ENCODE peak calls at places on chromosomes 11 and 22, in six cellular contexts. X, R, S, I, V and W are unnamed samples.

GRCh38 chr11:112797072-112797471 is 164.1 kb upstream of the NCAM1 start:
- DNase-seq in X (no peak), R (peak; percentile 50), S (no peak), I (no peak), V (no peak), W (no peak)

GRCh38 chr11:832529-833113 is at the start of gene CD151:
- DNase-seq in X (no peak), R (peak; percentile 70), S (peak; percentile 73), I (no peak), V (peak; percentile 65), W (peak; percentile 80)

GRCh38 chr11:130217133-130217631 is 57.6 kb downstream of the ST14 start:
- DNase-seq in X (no peak), R (peak; percentile 11), S (no peak), I (no peak), V (no peak), W (no peak)

GRCh38 chr22:48894804-48895250 is 932.8 kb downstream of the BRD1 start:
- DNase-seq in X (no peak), R (no peak), S (no peak), I (no peak), V (no peak), W (no peak)

GRCh38 chr11:10930961-10931760 is 73.3 kb upstream of the ZBED5 start:
- DNase-seq in X (peak; percentile 49), R (peak; percentile 54), S (peak; percentile 53), I (peak; percentile 15), V (peak; percentile 20), W (peak; percentile 71)

GRCh38 chr11:104665631-104666030 is 232.6 kb downstream of the CASP12 start:
- DNase-seq in X (peak; percentile 50), R (no peak), S (no peak), I (peak; percentile 17), V (no peak), W (no peak)

GRCh38 chr11:124837491-124837856 is 27.8 kb upstream of the ROBO3 start:
- DNase-seq in X (peak; percentile 66), R (no peak), S (no peak), I (peak; percentile 11), V (no peak), W (no peak)

GRCh38 chr11:131867457-131868257 is 497.2 kb downstream of the NTM start:
- DNase-seq in X (peak; percentile 81), R (peak; percentile 79), S (peak; percentile 55), I (peak; percentile 25), V (peak; percentile 37), W (peak; percentile 83)

GRCh38 chr22:45159652-45160462 is 3.9 kb upstream of the NUP50 start:
- DNase-seq in X (no peak), R (no peak), S (peak; percentile 33), I (no peak), V (no peak), W (no peak)

GRCh38 chr11:16352707-16353106 is 3.6 kb downstream of the SOX6 start:
- DNase-seq in X (no peak), R (no peak), S (no peak), I (no peak), V (no peak), W (no peak)

GRCh38 chr11:24198458-24198857 is 298.4 kb upstream of the LUZP2 start:
- DNase-seq in X (no peak), R (no peak), S (no peak), I (no peak), V (no peak), W (no peak)

DNA sequence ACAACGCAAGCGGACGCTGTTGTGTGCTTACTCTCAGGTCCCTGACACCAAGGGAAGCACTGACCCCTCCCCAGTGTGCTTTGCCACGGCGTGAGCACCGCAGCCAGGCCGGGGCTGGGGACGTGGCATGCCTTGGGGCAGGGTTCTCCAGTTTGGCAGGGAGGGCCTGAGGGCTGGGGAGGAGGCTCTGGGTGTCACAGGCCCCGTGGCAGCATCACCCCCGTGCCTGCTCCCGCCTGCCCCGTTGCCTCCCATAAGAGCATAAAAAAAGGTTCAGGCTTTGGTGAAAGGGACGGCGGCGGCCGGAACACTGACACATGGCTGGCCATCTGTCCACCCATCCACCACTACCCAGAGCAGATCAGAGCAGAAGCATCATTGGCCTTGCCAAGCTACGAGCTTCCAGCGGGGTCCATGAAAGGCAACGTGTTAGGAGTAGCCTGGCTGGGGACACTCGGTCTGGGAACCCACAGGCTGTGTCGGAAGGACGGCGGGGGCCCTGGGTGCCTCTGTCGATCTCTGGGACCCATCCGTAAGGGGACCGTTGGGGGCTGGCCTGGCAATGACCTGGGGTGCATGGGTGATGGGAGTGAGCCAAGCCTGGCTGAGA is 183.0 kb downstream of the IGLL1 start:
- DNase-seq in X (no peak), R (peak; percentile 6), S (no peak), I (no peak), V (no peak), W (no peak)
- TF ChIP-seq CTCF in X (no peak), R (no peak), S (no peak), I (no peak), V (no peak), W (no peak)

GRCh38 chr11:78438298-78438975 is 20.8 kb upstream of the GAB2 start:
- DNase-seq in X (no peak), R (no peak), S (no peak), I (no peak), V (no peak), W (no peak)
- TF ChIP-seq CTCF in X (no peak), R (no peak), S (no peak), I (no peak), V (no peak), W (no peak)

DNA sequence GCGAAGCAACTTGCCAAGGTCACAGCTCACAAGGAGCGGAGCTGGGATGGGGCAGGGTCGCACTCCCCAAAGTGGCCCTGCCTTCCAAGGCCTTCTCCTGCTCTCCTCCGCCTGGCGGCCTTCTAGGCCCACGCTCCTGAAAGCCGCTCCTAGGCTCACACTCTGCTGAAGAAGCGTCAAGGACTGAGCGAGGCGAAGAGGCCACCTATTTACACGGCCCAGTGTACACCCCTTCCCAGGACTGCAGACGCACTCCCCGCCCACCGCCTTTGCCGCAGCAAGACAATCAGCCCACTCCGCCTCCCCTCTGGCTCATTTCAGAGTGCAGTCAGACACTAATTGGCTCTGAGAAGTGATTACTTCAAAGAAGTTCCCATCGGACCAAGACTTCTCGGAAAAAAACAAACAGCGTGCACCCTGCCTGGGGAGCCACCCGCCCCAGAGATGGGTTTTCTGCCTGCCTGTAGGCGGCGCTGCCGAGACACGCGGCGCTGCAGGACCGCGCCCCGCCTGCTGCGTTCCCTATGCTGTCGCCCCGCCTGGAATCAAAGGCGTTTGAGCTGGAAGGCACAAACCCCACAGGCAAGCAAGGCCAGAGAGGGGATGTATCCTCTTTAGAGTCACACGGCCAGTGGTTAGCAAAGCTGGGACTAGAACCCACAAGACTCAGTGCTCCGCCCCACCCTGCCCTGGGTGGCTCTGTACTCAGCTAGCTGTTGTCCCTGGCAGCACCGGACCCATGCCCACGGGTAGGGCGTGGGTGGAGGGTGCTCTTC is 414.8 kb downstream of the BUD13 start:
- DNase-seq in X (no peak), R (peak; percentile 83), S (no peak), I (no peak), V (peak; percentile 13), W (peak; percentile 82)
- TF ChIP-seq CTCF in X (peak; percentile 29), R (peak; percentile 92), S (no peak), I (peak; percentile 31), V (peak; percentile 69), W (peak; percentile 87)

GRCh38 chr22:50576070-50576469 is 2.2 kb downstream of the CPT1B start:
- DNase-seq in X (no peak), R (peak; percentile 41), S (no peak), I (no peak), V (no peak), W (peak; percentile 36)
- TF ChIP-seq CTCF in X (peak; percentile 42), R (peak; percentile 16), S (no peak), I (no peak), V (no peak), W (no peak)

GRCh38 chr11:120587299-120587698 is 75.8 kb downstream of the GRIK4 start:
- DNase-seq in X (no peak), R (no peak), S (no peak), I (no peak), V (no peak), W (no peak)

GRCh38 chr11:120586072-120586471 is 74.5 kb downstream of the GRIK4 start:
- DNase-seq in X (no peak), R (peak; percentile 0), S (no peak), I (no peak), V (no peak), W (no peak)

GRCh38 chr11:120594746-120595145 is 83.2 kb downstream of the GRIK4 start:
- DNase-seq in X (no peak), R (no peak), S (no peak), I (no peak), V (no peak), W (no peak)

GRCh38 chr11:120590472-120590871 is 78.9 kb downstream of the GRIK4 start:
- DNase-seq in X (no peak), R (peak; percentile 3), S (no peak), I (no peak), V (no peak), W (no peak)

DNA sequence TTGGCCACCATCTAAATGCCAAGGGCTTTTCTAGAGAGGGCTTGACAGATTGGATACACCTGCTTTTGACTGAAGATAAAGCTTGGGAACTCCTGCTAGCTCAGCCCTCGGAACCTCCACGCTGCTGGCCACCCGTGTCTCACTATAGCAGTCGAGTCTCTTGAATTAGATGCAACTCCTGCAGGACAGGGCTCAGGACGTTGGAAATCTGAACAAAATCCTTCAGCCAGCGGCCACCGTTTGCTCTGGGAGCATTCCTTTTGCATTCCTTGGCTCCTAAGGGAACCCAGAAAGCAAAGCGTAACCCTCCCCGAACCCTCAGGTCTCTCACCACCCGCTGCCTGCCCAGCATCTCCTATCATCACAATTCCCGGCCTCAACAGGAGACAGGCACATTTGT is 77.8 kb downstream of the GRIK4 start:
- DNase-seq in X (no peak), R (peak; percentile 10), S (no peak), I (no peak), V (no peak), W (no peak)
- TF ChIP-seq CTCF in X (no peak), R (no peak), S (no peak), I (no peak), V (no peak), W (no peak)

DNA sequence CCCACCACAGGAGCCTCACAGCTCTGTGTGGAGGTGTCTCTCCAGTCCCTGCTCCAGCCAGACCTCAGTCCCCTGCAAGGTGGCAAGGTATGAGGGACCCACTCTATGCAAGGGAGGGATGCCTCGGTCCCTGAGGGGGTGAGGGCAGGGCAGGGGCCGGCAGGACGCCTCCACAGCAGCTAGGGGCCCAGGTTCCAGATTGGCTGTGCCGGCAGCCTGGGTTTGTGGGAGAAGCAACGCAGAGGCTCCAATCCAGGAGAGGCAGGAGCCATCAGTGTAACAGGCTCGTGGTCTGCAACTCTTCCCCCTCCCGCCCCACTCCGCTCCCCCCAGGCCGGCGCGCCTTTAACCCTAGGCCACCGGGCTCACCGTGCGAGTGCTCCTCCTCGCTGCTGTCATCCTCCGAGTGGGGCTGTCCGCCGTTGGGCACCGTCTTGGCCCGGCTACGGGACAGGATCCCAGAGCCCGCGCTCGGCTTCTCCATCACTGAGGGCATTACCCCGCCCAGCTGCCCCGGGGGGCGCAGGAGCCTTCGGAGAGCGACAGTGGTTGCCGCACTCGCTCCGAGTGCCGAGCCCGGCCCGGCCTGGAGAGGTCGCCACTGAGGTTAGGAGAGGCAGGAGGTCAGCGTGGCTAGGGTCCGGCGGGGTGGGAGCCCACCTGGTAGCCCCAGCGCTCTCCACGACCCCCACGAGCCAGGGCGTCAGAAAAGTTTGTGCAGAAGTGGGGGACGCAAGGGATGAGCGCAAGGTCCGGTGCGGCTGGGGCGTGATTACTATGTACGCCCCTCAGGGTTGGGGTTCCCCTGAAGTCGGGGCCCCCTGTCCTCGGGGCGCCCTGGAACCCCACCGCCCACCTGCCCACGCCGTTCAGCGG is 765 bp downstream of the RCOR2 start:
- DNase-seq in X (no peak), R (peak; percentile 96), S (no peak), I (no peak), V (no peak), W (peak; percentile 93)
- TF ChIP-seq CTCF in X (peak; percentile 54), R (peak; percentile 64), S (no peak), I (peak; percentile 52), V (peak; percentile 39), W (peak; percentile 69)

GRCh38 chr11:56750190-56750589 is 1.7 kb upstream of the OR9G4 start:
- DNase-seq in X (no peak), R (peak; percentile 33), S (no peak), I (no peak), V (no peak), W (no peak)
- TF ChIP-seq CTCF in X (no peak), R (no peak), S (no peak), I (peak; percentile 5), V (no peak), W (no peak)